ENCODE peak calls at places on chromosome 18, in ten cellular contexts. X, U, Q, L, D, T, H, C, M and R are unnamed samples.
A peak's percentile ranks its signal among the peaks of the same experiment; 100 is the strongest.

GRCh38 chr18:24322594-24323136 is 75.0 kb downstream of the OSBPL1A start:
- DNase-seq in X (no peak), U (peak; percentile 58), Q (no peak), L (no peak), D (no peak), T (no peak), H (peak; percentile 28), C (no peak), M (no peak), R (no peak)

GRCh38 chr18:652131-652530 is 5.3 kb upstream of the TYMS start:
- DNase-seq in X (no peak), U (no peak), Q (no peak), L (no peak), D (no peak), T (no peak), H (no peak), C (no peak), M (no peak), R (no peak)

GRCh38 chr18:59902180-59902992 is 2.6 kb downstream of the PMAIP1 start:
- DNase-seq in X (no peak), U (peak; percentile 95), Q (no peak), L (no peak), D (no peak), T (no peak), H (peak; percentile 58), C (peak; percentile 59), M (peak; percentile 61), R (no peak)

GRCh38 chr18:37282386-37283037 is 283.1 kb downstream of the CELF4 start:
- DNase-seq in X (no peak), U (no peak), Q (no peak), L (no peak), D (no peak), T (no peak), H (no peak), C (peak; percentile 12), M (no peak), R (no peak)

GRCh38 chr18:12946549-12947354 is 1.1 kb upstream of the SEH1L start:
- DNase-seq in X (peak; percentile 58), U (peak; percentile 89), Q (peak; percentile 23), L (no peak), D (no peak), T (no peak), H (peak; percentile 67), C (peak; percentile 81), M (peak; percentile 39), R (no peak)

GRCh38 chr18:46418657-46419260 is 238.3 kb downstream of the LOXHD1 start:
- DNase-seq in X (no peak), U (no peak), Q (no peak), L (no peak), D (no peak), T (no peak), H (no peak), C (peak; percentile 59), M (no peak), R (no peak)

GRCh38 chr18:3596324-3597158 is 146.6 kb downstream of the TGIF1 start:
- DNase-seq in X (peak; percentile 72), U (peak; percentile 58), Q (no peak), L (no peak), D (no peak), T (no peak), H (no peak), C (peak; percentile 63), M (peak; percentile 64), R (no peak)

GRCh38 chr18:55988537-55988936 is 400.5 kb upstream of the TCF4 start:
- DNase-seq in X (no peak), U (peak; percentile 71), Q (no peak), L (no peak), D (no peak), T (no peak), H (peak; percentile 31), C (no peak), M (no peak), R (no peak)

GRCh38 chr18:32930695-32931301 is 158.0 kb upstream of the KLHL14 start:
- DNase-seq in X (no peak), U (peak; percentile 60), Q (no peak), L (no peak), D (no peak), T (no peak), H (peak; percentile 4), C (peak; percentile 55), M (peak; percentile 57), R (peak; percentile 4)

GRCh38 chr18:56168049-56168781 is 470.2 kb downstream of the TXNL1 start:
- DNase-seq in X (no peak), U (peak; percentile 91), Q (no peak), L (no peak), D (no peak), T (no peak), H (peak; percentile 26), C (no peak), M (peak; percentile 35), R (no peak)

GRCh38 chr18:75247601-75248421 is 37.2 kb downstream of the TSHZ1 start:
- DNase-seq in X (no peak), U (peak; percentile 65), Q (no peak), L (no peak), D (no peak), T (no peak), H (peak; percentile 51), C (peak; percentile 50), M (peak; percentile 29), R (peak; percentile 23)

GRCh38 chr18:59779979-59780378 is 82.8 kb upstream of the CCBE1 start:
- DNase-seq in X (no peak), U (peak; percentile 91), Q (no peak), L (no peak), D (no peak), T (no peak), H (peak; percentile 57), C (peak; percentile 79), M (peak; percentile 83), R (no peak)

GRCh38 chr18:57801379-57802165 is 1.5 kb downstream of the ATP8B1 start:
- DNase-seq in X (no peak), U (no peak), Q (no peak), L (no peak), D (no peak), T (no peak), H (no peak), C (no peak), M (no peak), R (peak; percentile 23)

GRCh38 chr18:60554961-60555360 is 182.4 kb upstream of the MC4R start:
- DNase-seq in X (no peak), U (no peak), Q (no peak), L (no peak), D (no peak), T (no peak), H (no peak), C (no peak), M (no peak), R (peak; percentile 73)

GRCh38 chr18:3114026-3114425 is 101.1 kb upstream of the LPIN2 start:
- DNase-seq in X (no peak), U (no peak), Q (no peak), L (no peak), D (no peak), T (no peak), H (no peak), C (no peak), M (no peak), R (peak; percentile 25)

GRCh38 chr18:21629089-21629832 is 17.1 kb downstream of the SNRPD1 start:
- DNase-seq in X (no peak), U (no peak), Q (no peak), L (no peak), D (no peak), T (no peak), H (no peak), C (no peak), M (no peak), R (no peak)

GRCh38 chr18:22110482-22110924 is 58.9 kb upstream of the GATA6 start:
- DNase-seq in X (no peak), U (no peak), Q (no peak), L (no peak), D (no peak), T (no peak), H (no peak), C (no peak), M (no peak), R (no peak)

GRCh38 chr18:71131918-71132317 is 843.1 kb downstream of the SOCS6 start:
- DNase-seq in X (no peak), U (no peak), Q (no peak), L (no peak), D (no peak), T (no peak), H (no peak), C (no peak), M (no peak), R (no peak)